ENCODE peak calls at places on chromosomes 4 and X, in seven cellular contexts. Y is Caco-2, R is colonic mucosa, W is upper lobe of left lung, C is left ventricle myocardium inferior, H is psoas muscle, I is suprapubic skin. J is an unnamed sample.

GRCh38 chr4:83083925-83084475 is 30.5 kb downstream of the PLAC8 start:
- DNase-seq in Y (no peak), W (peak; percentile 40), H (no peak), R (no peak), C (no peak), I (no peak), J (peak; percentile 61)

GRCh38 chr4:187811586-187811985 is 184.0 kb upstream of the ZFP42 start:
- DNase-seq in Y (no peak), I (no peak), R (no peak), W (no peak), C (no peak), H (no peak), J (no peak)

GRCh38 chr4:125498981-125499380 is 184.2 kb downstream of the FAT4 start:
- DNase-seq in R (no peak), I (no peak), C (no peak), H (no peak), W (no peak), Y (no peak), J (no peak)

GRCh38 chr4:99061048-99061447 is 27.5 kb downstream of the ADH5 start:
- DNase-seq in I (no peak), C (no peak), W (no peak), Y (peak; percentile 10), H (no peak), R (no peak), J (no peak)

GRCh38 chr4:100421356-100421978 is 96.4 kb downstream of the EMCN start:
- DNase-seq in C (no peak), W (no peak), H (no peak), Y (no peak), I (no peak), R (no peak), J (no peak)

GRCh38 chr4:52995341-52996030 is 133.4 kb downstream of the RASL11B start:
- DNase-seq in H (no peak), R (no peak), W (no peak), C (no peak), Y (no peak), I (no peak), J (no peak)

GRCh38 chr4:7360802-7361201 is 73.9 kb downstream of the PSAPL1 start:
- DNase-seq in I (no peak), Y (no peak), H (peak; percentile 21), C (no peak), R (no peak), W (no peak), J (no peak)

GRCh38 chrX:100681581-100681980 is 37.6 kb downstream of the SRPX2 start:
- DNase-seq in Y (no peak), W (no peak), H (no peak), I (no peak), R (no peak), C (no peak), J (no peak)

GRCh38 chr4:142021761-142022160 is 385.4 kb downstream of the IL15 start:
- DNase-seq in I (no peak), R (no peak), W (no peak), Y (no peak), H (no peak), C (no peak), J (no peak)

GRCh38 chrX:49186125-49187027 is at the start of gene PRICKLE3:
- DNase-seq in I (peak; percentile 89), H (peak; percentile 91), R (peak; percentile 89), W (peak; percentile 91), Y (peak; percentile 84), C (peak; percentile 85), J (peak; percentile 75)

GRCh38 chr4:124862261-124862660 is 149.7 kb upstream of the ANKRD50 start:
- DNase-seq in C (no peak), Y (no peak), I (no peak), H (no peak), W (no peak), R (no peak), J (no peak)

GRCh38 chr4:4602468-4602867 is 60.6 kb upstream of the STX18 start:
- DNase-seq in H (no peak), W (no peak), I (no peak), Y (no peak), R (no peak), C (no peak), J (no peak)

GRCh38 chrX:6024204-6024603 is 204.5 kb downstream of the NLGN4X start:
- DNase-seq in Y (no peak), H (no peak), C (no peak), R (no peak), W (no peak), I (no peak), J (no peak)

GRCh38 chr4:7854697-7855370 is 84.8 kb downstream of the AFAP1 start:
- DNase-seq in W (no peak), R (no peak), I (no peak), C (no peak), H (no peak), Y (no peak), J (peak; percentile 59)

GRCh38 chrX:44344194-44344593 is 722 bp upstream of the EFHC2 start:
- DNase-seq in I (no peak), C (no peak), H (no peak), Y (no peak), W (peak; percentile 58), R (no peak), J (peak; percentile 44)

GRCh38 chr4:176377705-176378302 is 58.0 kb downstream of the SPCS3 start:
- DNase-seq in I (no peak), R (no peak), C (no peak), H (no peak), W (no peak), Y (no peak), J (no peak)
- TF ChIP-seq CTCF in I (no peak), R (no peak), C (peak; percentile 65), H (peak; percentile 45), W (peak; percentile 56), Y (peak; percentile 34), J (no peak)

DNA sequence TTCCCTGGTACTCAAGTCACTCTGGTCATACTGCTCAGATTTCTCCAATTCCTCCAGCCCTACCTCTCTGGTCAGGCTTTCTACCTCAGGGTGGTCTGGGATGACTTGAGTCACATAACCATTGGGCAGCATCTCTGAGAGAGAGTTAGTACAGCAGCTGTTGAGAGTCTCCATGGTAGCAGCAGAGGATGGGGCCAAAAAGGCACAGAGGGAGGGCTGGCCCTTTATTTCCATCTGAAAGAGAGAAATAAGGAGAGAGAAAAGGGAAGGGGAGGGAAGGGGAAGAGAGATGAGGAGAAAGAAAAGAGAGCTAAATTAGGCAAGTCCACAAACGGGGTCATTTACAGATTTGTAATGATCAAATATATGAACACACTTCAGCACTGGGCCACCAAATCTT is 149.1 kb upstream of the ARHGEF9 start:
- DNase-seq in R (no peak), Y (no peak), W (no peak), H (no peak), I (no peak), C (no peak), J (no peak)
- H3K9me3 ChIP-seq in R (no peaks in the 10 kb centered on the region), Y (no peaks in the 10 kb centered on the region), W (no peaks in the 10 kb centered on the region), H (no peaks in the 10 kb centered on the region), I (no peaks in the 10 kb centered on the region), C (no peaks in the 10 kb centered on the region), J (no peaks in the 10 kb centered on the region)

GRCh38 chrX:1321689-1322088 is 14.9 kb upstream of the IL3RA start:
- DNase-seq in H (no peak), Y (no peak), C (no peak), I (no peak), W (no peak), R (no peak), J (no peak)

GRCh38 chrX:1327651-1328304 is 8.8 kb upstream of the IL3RA start:
- DNase-seq in W (no peak), Y (no peak), I (no peak), R (no peak), C (no peak), H (no peak), J (no peak)

GRCh38 chrX:1322393-1322792 is 14.2 kb upstream of the IL3RA start:
- DNase-seq in R (no peak), I (no peak), W (no peak), H (no peak), C (no peak), Y (no peak), J (no peak)

GRCh38 chrX:1325515-1326116 is 11.0 kb upstream of the IL3RA start:
- DNase-seq in C (no peak), R (no peak), H (no peak), W (no peak), I (no peak), Y (no peak), J (no peak)

DNA sequence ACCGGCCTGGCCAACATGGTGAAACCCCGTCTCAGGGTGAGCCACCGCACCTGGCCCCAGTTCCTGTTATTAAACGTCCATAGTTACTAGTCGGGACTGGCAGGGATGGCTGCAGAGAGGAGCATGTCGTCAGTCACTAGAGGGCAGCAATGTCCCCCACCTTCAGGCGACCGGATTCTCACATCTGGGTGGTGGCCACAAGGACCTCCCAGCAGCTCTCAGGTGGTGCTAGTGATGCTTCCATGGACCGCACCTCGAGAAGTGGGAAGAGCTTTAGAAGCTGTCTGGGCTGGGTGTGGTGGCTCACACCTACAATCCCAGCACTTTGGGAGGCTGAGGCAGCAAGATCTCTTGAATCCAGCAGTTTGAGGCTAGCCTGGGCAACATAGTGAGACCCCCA is 13.3 kb upstream of the IL3RA start:
- DNase-seq in H (no peak), W (peak; percentile 66), C (peak; percentile 36), Y (peak; percentile 64), R (peak; percentile 47), I (no peak), J (peak; percentile 32)
- TF ChIP-seq CTCF in H (peak; percentile 13), W (no peak), C (peak; percentile 59), Y (peak; percentile 34), R (peak; percentile 57), I (no peak), J (peak; percentile 63)

GRCh38 chr4:126897038-126897437 is 735.7 kb upstream of the INTU start:
- DNase-seq in R (no peak), I (no peak), C (no peak), W (no peak), H (no peak), Y (no peak), J (no peak)

GRCh38 chr4:126890994-126891393 is 741.8 kb upstream of the INTU start:
- DNase-seq in H (no peak), Y (no peak), R (no peak), I (no peak), W (no peak), C (no peak), J (no peak)

GRCh38 chr4:126895988-126896570 is 736.7 kb upstream of the INTU start:
- DNase-seq in I (no peak), R (no peak), Y (no peak), W (no peak), C (no peak), H (no peak), J (no peak)

GRCh38 chr4:126898815-126899214 is 733.9 kb upstream of the INTU start:
- DNase-seq in R (no peak), C (no peak), H (no peak), Y (no peak), I (no peak), W (no peak), J (no peak)

DNA sequence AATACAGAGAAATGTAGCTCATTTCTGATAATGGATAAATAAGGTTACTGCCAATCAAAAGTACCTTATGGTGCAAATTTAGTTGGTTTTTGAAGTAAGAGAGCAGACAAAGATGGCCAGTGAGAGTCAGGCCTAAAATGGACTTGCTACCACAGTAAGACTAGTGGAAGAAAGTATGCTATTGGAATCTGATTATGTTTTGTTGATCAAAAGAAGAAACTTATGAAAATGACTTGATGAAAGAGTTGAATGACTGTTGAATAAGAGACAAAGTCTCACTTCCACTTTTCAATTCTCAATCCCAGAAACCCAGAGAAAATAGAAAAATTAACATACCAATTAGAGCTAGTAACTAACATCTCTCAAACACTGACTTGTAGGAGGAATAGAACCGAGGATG is 737.8 kb upstream of the INTU start:
- DNase-seq in R (no peak), W (no peak), Y (no peak), I (no peak), H (no peak), C (no peak), J (no peak)
- H3K9me3 ChIP-seq in R (no peaks in the 10 kb centered on the region), W (peaks cover 7% of the 10 kb centered on the region), Y (no peaks in the 10 kb centered on the region), I (no peaks in the 10 kb centered on the region), H (no peaks in the 10 kb centered on the region), C (peaks cover 6% of the 10 kb centered on the region), J (no peaks in the 10 kb centered on the region)

GRCh38 chrX:63506320-63506719 is 155.2 kb upstream of the SPIN4 start:
- DNase-seq in I (no peak), Y (peak; percentile 24), C (no peak), H (no peak), W (no peak), R (no peak), J (no peak)
- TF ChIP-seq CTCF in I (no peak), Y (peak; percentile 32), C (peak; percentile 46), H (peak; percentile 42), W (no peak), R (no peak), J (no peak)

J was measured in CD4-positive, alpha-beta T cell.